ENCODE peak calls at places on chromosomes 13 and 19, in four cellular contexts. One of them, this sample, is unnamed.

GRCh38 chr19:48993175-48994034 is at the start of the genes GYS1 and RUVBL2:
- DNase-seq in A549: peak
- DNase-seq in prostate gland: peak
- DNase-seq in lower leg skin: peak
- DNase-seq in this sample: peak

GRCh38 chr13:91133941-91134772 is 213.3 kb upstream of the MIR17HG start:
- DNase-seq in prostate gland: peak
- DNase-seq in A549: peak
- DNase-seq in lower leg skin: no peak
- DNase-seq in this sample: peak

GRCh38 chr13:95809429-95809828 is 132.5 kb downstream of the DNAJC3 start:
- DNase-seq in lower leg skin: no peak
- DNase-seq in A549: no peak
- DNase-seq in prostate gland: no peak
- DNase-seq in this sample: no peak

GRCh38 chr13:75666646-75667351 is 30.7 kb downstream of the LMO7 start:
- DNase-seq in prostate gland: no peak
- DNase-seq in lower leg skin: no peak
- DNase-seq in A549: no peak
- DNase-seq in this sample: peak

GRCh38 chr19:40689339-40690049 is 957 bp downstream of the NUMBL start:
- DNase-seq in prostate gland: no peak
- DNase-seq in lower leg skin: no peak
- DNase-seq in A549: no peak
- DNase-seq in this sample: no peak

GRCh38 chr13:107812013-107812412 is 403.3 kb downstream of the LIG4 start:
- DNase-seq in A549: no peak
- DNase-seq in prostate gland: no peak
- DNase-seq in lower leg skin: no peak
- DNase-seq in this sample: no peak

GRCh38 chr19:5032101-5032967 is 63.4 kb downstream of the KDM4B start:
- DNase-seq in A549: no peak
- DNase-seq in lower leg skin: peak
- DNase-seq in prostate gland: no peak
- DNase-seq in this sample: no peak

GRCh38 chr13:75050419-75051066 is 431.4 kb downstream of the TBC1D4 start:
- DNase-seq in A549: no peak
- DNase-seq in prostate gland: no peak
- DNase-seq in lower leg skin: no peak
- DNase-seq in this sample: no peak

GRCh38 chr19:40453151-40453735 is 9.1 kb upstream of the SERTAD3 start:
- DNase-seq in A549: no peak
- DNase-seq in lower leg skin: no peak
- DNase-seq in prostate gland: peak
- DNase-seq in this sample: no peak

GRCh38 chr19:49216076-49216475 is 58.5 kb downstream of the TRPM4 start:
- DNase-seq in prostate gland: no peak
- DNase-seq in A549: no peak
- DNase-seq in lower leg skin: no peak
- DNase-seq in this sample: no peak

GRCh38 chr13:52173373-52173772 is 14.0 kb upstream of the NEK3 start:
- DNase-seq in prostate gland: no peak
- DNase-seq in A549: no peak
- DNase-seq in lower leg skin: no peak
- DNase-seq in this sample: no peak

GRCh38 chr19:13015361-13016231 is 20.3 kb downstream of the NFIX start:
- DNase-seq in prostate gland: no peak
- DNase-seq in lower leg skin: no peak
- DNase-seq in A549: no peak
- DNase-seq in this sample: peak

GRCh38 chr19:11849264-11849615 is 714 bp downstream of the ZNF439 start:
- DNase-seq in prostate gland: no peak
- DNase-seq in lower leg skin: no peak
- DNase-seq in A549: no peak
- DNase-seq in this sample: peak

GRCh38 chr19:48591021-48591420 is 15.5 kb upstream of the SPACA4 start:
- DNase-seq in A549: no peak
- DNase-seq in lower leg skin: no peak
- DNase-seq in prostate gland: no peak
- DNase-seq in this sample: no peak

GRCh38 chr19:41548954-41549688 is 26.8 kb upstream of the CEACAM21 start:
- DNase-seq in A549: no peak
- DNase-seq in prostate gland: no peak
- DNase-seq in lower leg skin: no peak
- DNase-seq in this sample: no peak

GRCh38 chr19:33438016-33438671 is 64.6 kb downstream of the CEBPG start:
- DNase-seq in prostate gland: no peak
- DNase-seq in lower leg skin: no peak
- DNase-seq in A549: peak
- DNase-seq in this sample: peak

GRCh38 chr19:11708457-11708856 is 30.3 kb downstream of the ZNF823 start:
- DNase-seq in A549: no peak
- DNase-seq in prostate gland: no peak
- DNase-seq in lower leg skin: no peak
- DNase-seq in this sample: no peak

GRCh38 chr13:27619711-27620376 is 485 bp downstream of the LNX2 start:
- DNase-seq in prostate gland: peak
- DNase-seq in lower leg skin: peak
- DNase-seq in A549: peak
- DNase-seq in this sample: peak

DNA sequence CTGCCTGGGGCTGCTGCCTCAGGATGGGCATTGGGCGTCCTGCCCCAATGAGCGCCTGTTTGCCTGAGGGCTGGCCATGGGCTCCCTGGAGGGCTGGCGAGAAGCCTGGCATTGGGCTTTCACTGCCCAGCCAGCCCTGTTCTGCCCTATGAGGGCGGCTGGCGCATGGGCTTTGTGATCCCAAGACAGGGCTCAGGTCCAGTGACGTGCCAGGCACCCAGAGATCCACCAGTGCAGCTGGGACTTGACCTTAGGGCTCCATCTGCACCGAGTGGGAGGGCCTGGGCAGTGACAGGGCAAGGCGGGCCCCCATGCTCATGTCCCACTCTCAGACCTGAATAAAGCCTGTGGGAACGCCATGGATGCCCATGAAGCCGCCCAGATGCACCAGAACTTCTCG is 34.3 kb downstream of the MAU2 start:
- DNase-seq in lower leg skin: no peak
- DNase-seq in prostate gland: no peak
- DNase-seq in A549: no peak
- DNase-seq in this sample: no peak
- TF ChIP-seq POLR2A in lower leg skin: no peak
- TF ChIP-seq POLR2A in prostate gland: no peak
- TF ChIP-seq POLR2A in A549: no peak
- TF ChIP-seq POLR2A in this sample: no peak

DNA sequence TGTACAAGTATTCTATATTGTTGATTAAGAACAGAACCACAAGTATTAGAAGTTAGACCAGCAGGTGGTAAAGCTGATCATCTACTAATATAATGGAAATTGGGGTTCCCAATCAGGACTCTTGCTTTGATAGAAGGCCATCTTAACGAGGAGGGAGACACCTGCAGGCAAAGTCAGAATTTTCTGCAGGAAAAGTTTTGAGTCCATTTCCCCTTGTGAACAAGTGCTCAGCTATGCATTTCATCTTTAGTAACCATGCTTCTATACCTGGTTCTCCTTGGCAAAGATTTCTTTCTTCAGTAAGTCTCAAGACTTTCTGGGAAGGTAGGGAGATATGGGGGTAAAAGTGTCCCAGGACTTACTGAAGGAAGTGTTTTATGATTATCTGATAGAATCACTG is 36.1 kb upstream of the USPL1 start:
- DNase-seq in prostate gland: no peak
- DNase-seq in A549: no peak
- DNase-seq in lower leg skin: no peak
- DNase-seq in this sample: no peak
- TF ChIP-seq CTCF in prostate gland: peak
- TF ChIP-seq CTCF in A549: no peak
- TF ChIP-seq CTCF in lower leg skin: no peak
- TF ChIP-seq CTCF in this sample: peak

GRCh38 chr13:44919103-44919804 is 70.0 kb downstream of the NUFIP1 start:
- DNase-seq in A549: no peak
- DNase-seq in lower leg skin: no peak
- DNase-seq in prostate gland: no peak
- DNase-seq in this sample: no peak

GRCh38 chr13:44920013-44920412 is 69.3 kb downstream of the NUFIP1 start:
- DNase-seq in A549: no peak
- DNase-seq in lower leg skin: no peak
- DNase-seq in prostate gland: no peak
- DNase-seq in this sample: no peak

GRCh38 chr13:44918323-44919102 is 70.8 kb downstream of the NUFIP1 start:
- DNase-seq in lower leg skin: peak
- DNase-seq in A549: peak
- DNase-seq in prostate gland: peak
- DNase-seq in this sample: peak

GRCh38 chr13:44915962-44916361 is 73.3 kb downstream of the NUFIP1 start:
- DNase-seq in prostate gland: no peak
- DNase-seq in lower leg skin: no peak
- DNase-seq in A549: no peak
- DNase-seq in this sample: no peak

DNA sequence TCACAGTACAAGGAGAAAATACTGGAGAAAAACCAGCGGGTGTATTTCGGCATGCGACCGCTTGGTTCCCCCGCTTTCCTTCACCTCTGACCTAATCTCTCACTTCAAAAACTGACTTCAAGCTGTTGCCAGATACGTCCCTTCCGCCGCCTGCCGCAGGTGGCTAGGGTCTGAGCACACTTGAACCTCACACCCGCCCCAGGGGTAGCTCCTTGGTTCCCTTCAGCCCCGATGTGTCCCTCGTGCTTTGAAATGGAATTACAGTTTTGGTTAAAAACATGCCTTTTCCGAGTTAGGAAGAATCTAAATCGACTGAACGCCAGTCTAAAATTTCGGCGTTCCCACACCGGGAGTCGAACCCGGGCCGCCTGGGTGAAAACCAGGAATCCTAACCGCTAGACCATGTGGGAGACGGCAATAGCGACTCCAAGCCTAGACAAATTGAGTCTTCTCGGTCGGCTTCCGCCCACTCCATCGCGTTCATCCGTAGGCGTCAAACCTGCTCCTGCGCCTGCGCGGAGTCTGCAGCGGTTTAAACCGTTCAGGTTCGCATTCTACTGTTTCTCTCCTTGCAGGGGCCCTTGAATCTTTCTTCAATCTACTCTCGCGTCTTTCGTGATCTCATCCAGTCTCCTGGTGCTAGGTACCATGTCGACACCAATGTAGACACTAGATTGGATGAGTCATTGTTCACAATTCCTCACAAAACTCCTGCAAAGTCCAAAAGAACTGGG is 71.5 kb downstream of the NUFIP1 start:
- DNase-seq in prostate gland: peak
- DNase-seq in A549: peak
- DNase-seq in lower leg skin: peak
- DNase-seq in this sample: peak
- TF ChIP-seq POLR2A in prostate gland: peak
- TF ChIP-seq POLR2A in A549: no peak
- TF ChIP-seq POLR2A in lower leg skin: no peak
- TF ChIP-seq POLR2A in this sample: no peak

DNA sequence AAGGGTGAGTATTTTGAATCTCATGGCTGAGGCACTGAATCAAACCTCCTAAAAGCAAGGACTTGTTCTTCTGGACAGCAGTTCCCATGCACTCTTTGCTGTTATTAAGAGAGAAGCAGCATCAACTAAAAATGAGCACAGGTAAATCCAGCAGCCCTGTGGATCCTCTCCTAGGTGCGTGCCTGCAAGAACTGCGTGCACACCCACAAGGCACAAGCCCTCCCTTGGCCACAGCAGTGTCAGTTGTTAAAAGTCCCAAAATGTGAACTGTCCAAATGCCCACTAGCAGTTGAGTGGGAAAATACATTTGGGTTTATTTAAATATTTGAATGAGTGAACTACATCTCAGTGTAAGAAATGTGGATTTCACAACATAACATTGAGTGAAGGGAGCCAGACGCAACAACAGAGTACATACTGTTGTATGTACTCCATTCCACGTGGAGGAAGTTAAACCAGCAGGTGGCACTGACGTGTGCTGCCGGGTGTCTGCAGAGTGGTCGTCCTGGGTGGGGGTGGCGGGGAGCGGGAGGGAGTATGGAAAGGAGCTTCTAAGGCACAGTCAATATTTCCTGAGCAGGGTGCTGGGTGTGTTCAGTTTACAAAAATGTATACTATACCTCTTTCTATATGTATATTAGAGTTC is 266.4 kb downstream of the NALCN start:
- DNase-seq in prostate gland: no peak
- DNase-seq in A549: peak
- DNase-seq in lower leg skin: no peak
- DNase-seq in this sample: no peak
- TF ChIP-seq CTCF in prostate gland: no peak
- TF ChIP-seq CTCF in A549: peak
- TF ChIP-seq CTCF in lower leg skin: no peak
- TF ChIP-seq CTCF in this sample: no peak

GRCh38 chr19:10667867-10668266 is 13.7 kb downstream of the ILF3 start:
- DNase-seq in prostate gland: no peak
- DNase-seq in lower leg skin: no peak
- DNase-seq in A549: no peak
- DNase-seq in this sample: no peak
- TF ChIP-seq POLR2A in prostate gland: no peak
- TF ChIP-seq POLR2A in lower leg skin: no peak
- TF ChIP-seq POLR2A in A549: no peak
- TF ChIP-seq POLR2A in this sample: no peak

This sample was measured in thyroid gland.